ENCODE peak calls at places on chromosomes 1 and 21, in four cellular contexts. One of them, this sample, is unnamed.

GRCh38 chr21:42818328-42818749 is 61.0 kb downstream of the WDR4 start:
- DNase-seq in IMR-90: peak
- DNase-seq in GM12878: no peak
- DNase-seq in K562: peak
- DNase-seq in this sample: peak

GRCh38 chr1:65525297-65526048 is 105.0 kb downstream of the LEPR start:
- DNase-seq in IMR-90: no peak
- DNase-seq in GM12878: no peak
- DNase-seq in K562: peak
- DNase-seq in this sample: no peak

GRCh38 chr1:220917101-220917500 is 37.9 kb downstream of the HLX start:
- DNase-seq in IMR-90: no peak
- DNase-seq in GM12878: no peak
- DNase-seq in K562: no peak
- DNase-seq in this sample: no peak

GRCh38 chr1:23478896-23479790 is 4.8 kb downstream of the ASAP3 start:
- DNase-seq in IMR-90: peak
- DNase-seq in GM12878: no peak
- DNase-seq in K562: peak
- DNase-seq in this sample: peak

GRCh38 chr1:25991937-25992688 is 5.8 kb downstream of the PAFAH2 start:
- DNase-seq in IMR-90: peak
- DNase-seq in GM12878: no peak
- DNase-seq in K562: no peak
- DNase-seq in this sample: no peak

GRCh38 chr1:6003568-6004411 is 11.6 kb upstream of the NPHP4 start:
- DNase-seq in IMR-90: no peak
- DNase-seq in GM12878: no peak
- DNase-seq in K562: no peak
- DNase-seq in this sample: no peak

GRCh38 chr1:107220036-107220435 is 79.2 kb downstream of the NTNG1 start:
- DNase-seq in IMR-90: no peak
- DNase-seq in GM12878: no peak
- DNase-seq in K562: no peak
- DNase-seq in this sample: no peak

GRCh38 chr1:54037476-54037875 is 15.5 kb downstream of the TMEM59 start:
- DNase-seq in IMR-90: peak
- DNase-seq in GM12878: no peak
- DNase-seq in K562: no peak
- DNase-seq in this sample: no peak

GRCh38 chr1:204087893-204088528 is 15.1 kb downstream of the SOX13 start:
- DNase-seq in IMR-90: no peak
- DNase-seq in GM12878: no peak
- DNase-seq in K562: no peak
- DNase-seq in this sample: no peak

GRCh38 chr1:36279110-36279788 is 26.9 kb upstream of the SH3D21 start:
- DNase-seq in IMR-90: peak
- DNase-seq in GM12878: no peak
- DNase-seq in K562: no peak
- DNase-seq in this sample: no peak

GRCh38 chr1:152029144-152029936 is 7.5 kb downstream of the S100A11 start:
- DNase-seq in IMR-90: peak
- DNase-seq in GM12878: no peak
- DNase-seq in K562: no peak
- DNase-seq in this sample: no peak

GRCh38 chr1:14866841-14867626 is 268.5 kb downstream of the KAZN start:
- DNase-seq in IMR-90: no peak
- DNase-seq in GM12878: no peak
- DNase-seq in K562: no peak
- DNase-seq in this sample: no peak

GRCh38 chr1:93672069-93672468 is 9.6 kb downstream of the BCAR3 start:
- DNase-seq in IMR-90: peak
- DNase-seq in GM12878: no peak
- DNase-seq in K562: peak
- DNase-seq in this sample: peak

GRCh38 chr1:62625415-62625814 is 28.1 kb downstream of the ANGPTL3 start:
- DNase-seq in IMR-90: peak
- DNase-seq in GM12878: peak
- DNase-seq in K562: no peak
- DNase-seq in this sample: no peak

GRCh38 chr1:234409328-234409727 is 36.1 kb downstream of the COA6 start:
- DNase-seq in IMR-90: peak
- DNase-seq in GM12878: no peak
- DNase-seq in K562: no peak
- DNase-seq in this sample: no peak

GRCh38 chr1:228071839-228072657 is 10.5 kb upstream of the ARF1 start:
- DNase-seq in IMR-90: no peak
- DNase-seq in GM12878: no peak
- DNase-seq in K562: no peak
- DNase-seq in this sample: no peak
- TF ChIP-seq POLR2A in IMR-90: no peak
- TF ChIP-seq POLR2A in GM12878: no peak
- TF ChIP-seq POLR2A in K562: no peak
- TF ChIP-seq POLR2A in this sample: no peak

GRCh38 chr1:190754769-190755168 is 277.1 kb upstream of the BRINP3 start:
- DNase-seq in IMR-90: peak
- DNase-seq in GM12878: no peak
- DNase-seq in K562: no peak
- DNase-seq in this sample: peak
- TF ChIP-seq CTCF in IMR-90: peak
- TF ChIP-seq CTCF in GM12878: no peak
- TF ChIP-seq CTCF in K562: peak
- TF ChIP-seq CTCF in this sample: no peak

GRCh38 chr1:226109829-226110248 is 47.3 kb downstream of the H3-3A start:
- DNase-seq in IMR-90: peak
- DNase-seq in GM12878: no peak
- DNase-seq in K562: peak
- DNase-seq in this sample: peak

GRCh38 chr1:226108935-226109828 is 46.7 kb downstream of the H3-3A start:
- DNase-seq in IMR-90: peak
- DNase-seq in GM12878: no peak
- DNase-seq in K562: no peak
- DNase-seq in this sample: no peak

GRCh38 chr1:226111109-226111864 is 48.8 kb downstream of the H3-3A start:
- DNase-seq in IMR-90: no peak
- DNase-seq in GM12878: no peak
- DNase-seq in K562: peak
- DNase-seq in this sample: no peak

GRCh38 chr1:226111865-226112395 is 49.4 kb downstream of the H3-3A start:
- DNase-seq in IMR-90: no peak
- DNase-seq in GM12878: no peak
- DNase-seq in K562: no peak
- DNase-seq in this sample: no peak

DNA sequence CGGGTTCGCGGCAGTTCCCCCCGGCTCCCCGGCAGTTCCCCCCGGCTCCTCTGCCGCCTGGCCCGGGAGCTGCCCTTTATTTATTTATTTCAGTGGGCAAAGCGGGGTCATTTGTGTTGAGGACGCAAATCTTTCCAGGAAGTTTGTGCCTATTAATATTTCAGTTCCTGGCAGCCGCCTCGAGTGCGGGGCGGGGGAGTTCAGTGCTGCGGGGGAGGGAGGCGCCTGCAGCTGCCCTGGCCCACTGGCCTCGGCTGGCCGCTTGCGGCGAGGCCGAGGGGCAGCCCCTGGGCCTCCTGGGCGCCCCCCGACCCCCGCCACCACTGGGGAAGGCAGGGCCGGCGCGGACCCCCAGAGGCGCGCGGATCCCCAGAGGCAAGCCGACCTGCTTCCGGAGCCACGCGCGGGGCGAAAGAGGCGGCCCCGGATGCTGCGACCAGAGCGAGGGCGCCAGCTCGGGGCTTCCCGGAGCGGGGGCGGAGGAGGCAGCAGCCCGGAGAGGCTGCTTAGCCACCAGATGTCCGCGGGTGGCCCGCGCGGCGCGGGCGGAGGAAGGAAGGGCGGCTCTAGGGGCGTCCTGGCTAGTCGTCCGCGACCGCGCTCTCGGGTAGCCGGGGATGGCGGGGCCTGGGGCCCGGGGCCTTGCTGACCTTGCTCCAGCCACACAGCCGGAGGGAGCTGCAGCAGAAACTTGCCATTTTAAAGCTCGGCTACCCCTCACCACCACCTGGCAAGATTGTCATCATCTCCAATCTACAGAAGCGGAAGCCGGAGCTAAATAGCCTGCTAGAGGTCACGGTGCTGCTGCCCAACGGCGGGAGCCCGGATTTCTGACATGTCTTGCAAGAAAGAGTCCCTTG is 48.0 kb downstream of the H3-3A start:
- DNase-seq in IMR-90: peak
- DNase-seq in GM12878: peak
- DNase-seq in K562: peak
- DNase-seq in this sample: peak
- TF ChIP-seq FOS in IMR-90: no peak
- TF ChIP-seq FOS in GM12878: no peak
- TF ChIP-seq FOS in K562: no peak
- TF ChIP-seq FOS in this sample: no peak

GRCh38 chr1:156095906-156096508 is 13.7 kb upstream of the MEX3A start:
- DNase-seq in IMR-90: no peak
- DNase-seq in GM12878: no peak
- DNase-seq in K562: no peak
- DNase-seq in this sample: no peak

GRCh38 chr1:156099282-156099681 is 15.2 kb upstream of the LMNA start:
- DNase-seq in IMR-90: no peak
- DNase-seq in GM12878: no peak
- DNase-seq in K562: no peak
- DNase-seq in this sample: no peak

GRCh38 chr1:156098782-156099181 is 15.7 kb upstream of the LMNA start:
- DNase-seq in IMR-90: no peak
- DNase-seq in GM12878: no peak
- DNase-seq in K562: no peak
- DNase-seq in this sample: no peak

GRCh38 chr1:156097499-156098178 is 15.4 kb upstream of the MEX3A start:
- DNase-seq in IMR-90: no peak
- DNase-seq in GM12878: peak
- DNase-seq in K562: no peak
- DNase-seq in this sample: no peak

GRCh38 chr1:156096640-156097391 is 14.6 kb upstream of the MEX3A start:
- DNase-seq in IMR-90: peak
- DNase-seq in GM12878: peak
- DNase-seq in K562: peak
- DNase-seq in this sample: peak
- TF ChIP-seq POLR2A in IMR-90: peak
- TF ChIP-seq POLR2A in GM12878: no peak
- TF ChIP-seq POLR2A in K562: no peak
- TF ChIP-seq POLR2A in this sample: peak

GRCh38 chr1:116415699-116416533 is 42.9 kb downstream of the ATP1A1 start:
- DNase-seq in IMR-90: peak
- DNase-seq in GM12878: no peak
- DNase-seq in K562: peak
- DNase-seq in this sample: no peak
- TF ChIP-seq CTCF in IMR-90: no peak
- TF ChIP-seq CTCF in GM12878: no peak
- TF ChIP-seq CTCF in K562: no peak
- TF ChIP-seq CTCF in this sample: no peak

DNA sequence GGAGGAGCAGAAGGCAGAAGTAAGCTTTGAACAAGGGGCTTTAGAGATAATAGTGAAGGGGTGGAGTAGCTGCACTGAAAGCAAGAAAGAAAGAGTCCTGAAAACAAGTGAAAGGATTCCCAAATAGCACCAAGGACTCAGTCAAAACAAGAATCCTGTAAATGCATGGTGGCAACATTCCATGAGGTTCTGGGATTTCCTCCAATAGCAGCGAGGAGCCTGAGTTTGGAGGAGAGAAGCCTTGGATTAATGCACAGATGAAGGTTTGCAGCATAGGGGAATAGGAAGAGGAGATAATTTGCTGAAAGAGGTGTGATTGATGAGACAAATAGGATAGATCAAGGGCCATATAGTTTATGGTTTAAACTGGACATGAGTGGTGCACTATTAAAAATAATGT is 10.8 kb downstream of the KRTAP22-2 start:
- DNase-seq in IMR-90: no peak
- DNase-seq in GM12878: no peak
- DNase-seq in K562: no peak
- DNase-seq in this sample: no peak
- TF ChIP-seq FOS in IMR-90: no peak
- TF ChIP-seq FOS in GM12878: no peak
- TF ChIP-seq FOS in K562: no peak
- TF ChIP-seq FOS in this sample: no peak

DNA sequence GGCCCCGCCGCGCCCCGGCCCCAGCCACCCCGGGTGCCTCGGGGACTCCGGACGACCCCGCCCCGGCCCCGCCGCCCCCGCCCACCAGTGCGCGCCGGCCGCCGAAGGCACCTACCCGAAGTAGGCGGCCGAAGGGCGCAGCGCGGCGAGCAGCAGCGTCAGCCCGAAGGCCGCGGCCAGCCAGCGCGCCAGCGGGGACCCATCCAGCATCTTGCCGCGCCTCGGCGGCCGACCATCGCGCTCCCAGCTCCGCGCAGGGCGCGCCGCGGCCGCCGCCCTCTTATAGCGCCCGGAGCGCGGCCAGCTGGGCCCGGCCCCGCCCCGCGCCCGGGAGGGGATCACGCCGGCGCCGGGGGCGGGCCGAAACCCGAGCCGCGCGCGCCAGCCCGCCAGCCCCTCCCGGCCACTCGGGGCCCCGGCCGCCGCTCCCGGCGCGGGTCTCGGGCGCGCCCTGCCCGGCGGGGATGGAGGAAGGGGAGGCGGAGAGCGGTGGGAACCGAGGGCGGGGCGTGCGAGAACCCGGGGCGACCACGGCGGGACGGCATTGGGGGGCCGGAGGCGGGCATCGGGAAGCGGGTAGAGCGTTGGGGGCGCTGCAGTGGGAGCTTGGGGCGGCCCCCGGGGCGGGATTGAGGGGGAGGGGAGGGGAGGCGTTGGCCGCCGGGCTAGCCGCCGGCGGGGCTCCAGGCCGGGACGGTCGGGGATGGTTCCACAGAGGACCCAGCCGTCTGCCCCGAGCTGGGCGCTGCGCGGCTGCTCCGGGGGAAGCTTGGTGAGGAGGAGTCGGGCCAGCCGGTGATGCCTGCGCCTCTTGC is at the start of gene WNT9A:
- DNase-seq in IMR-90: peak
- DNase-seq in GM12878: no peak
- DNase-seq in K562: peak
- DNase-seq in this sample: peak
- TF ChIP-seq POLR2A in IMR-90: no peak
- TF ChIP-seq POLR2A in GM12878: no peak
- TF ChIP-seq POLR2A in K562: no peak
- TF ChIP-seq POLR2A in this sample: peak

GRCh38 chr1:237799762-237800474 is 90.8 kb downstream of the ZP4 start:
- DNase-seq in IMR-90: peak
- DNase-seq in GM12878: peak
- DNase-seq in K562: peak
- DNase-seq in this sample: no peak
- TF ChIP-seq CTCF in IMR-90: no peak
- TF ChIP-seq CTCF in GM12878: peak
- TF ChIP-seq CTCF in K562: peak
- TF ChIP-seq CTCF in this sample: no peak

This sample was measured in endothelial cell of umbilical vein.